ENCODE peak calls at places on chromosomes 3 and 15, in six cellular contexts. P is left ventricle myocardium inferior; M is mesendoderm; D is naive thymus-derived CD4-positive, alpha-beta T cell; V is cardiac muscle cell; E is SJCRH30. U is an unnamed sample.

GRCh38 chr15:72235298-72235697 is 4.3 kb upstream of the PKM start:
- DNase-seq in P (no peak), M (no peak), D (no peak), V (no peak), E (no peak), U (no peak)

GRCh38 chr3:124859025-124859424 is 28.1 kb downstream of the ITGB5 start:
- DNase-seq in P (no peak), M (peak; percentile 82), D (no peak), V (no peak), E (no peak), U (no peak)

GRCh38 chr3:161221881-161222600 is 930 bp downstream of the NMD3 start:
- DNase-seq in P (no peak), M (peak; percentile 17), D (no peak), V (peak; percentile 9), E (peak; percentile 49), U (peak; percentile 5)

GRCh38 chr3:41169038-41169437 is 30.3 kb upstream of the CTNNB1 start:
- DNase-seq in P (no peak), M (no peak), D (no peak), V (no peak), E (no peak), U (no peak)

GRCh38 chr3:106824856-106825255 is 552.4 kb upstream of the CCDC54 start:
- DNase-seq in P (no peak), M (peak; percentile 79), D (no peak), V (peak; percentile 12), E (peak; percentile 41), U (no peak)

GRCh38 chr3:194779729-194780224 is 94.1 kb downstream of the FAM43A start:
- DNase-seq in P (peak; percentile 24), M (no peak), D (no peak), V (no peak), E (no peak), U (no peak)

GRCh38 chr3:46846624-46847542 is 16.4 kb downstream of the MYL3 start:
- DNase-seq in P (no peak), M (no peak), D (no peak), V (no peak), E (no peak), U (no peak)

GRCh38 chr3:126245811-126246727 is 65.7 kb upstream of the ALDH1L1 start:
- DNase-seq in P (no peak), M (peak; percentile 58), D (no peak), V (peak; percentile 36), E (peak; percentile 70), U (no peak)

GRCh38 chr3:173465898-173466678 is 68.5 kb downstream of the NLGN1 start:
- DNase-seq in P (no peak), M (peak; percentile 6), D (no peak), V (no peak), E (no peak), U (no peak)

GRCh38 chr3:46830801-46831200 is 32.4 kb downstream of the MYL3 start:
- DNase-seq in P (no peak), M (no peak), D (no peak), V (no peak), E (no peak), U (no peak)

GRCh38 chr3:147244397-147244796 is 161.9 kb downstream of the ZIC4 start:
- DNase-seq in P (no peak), M (no peak), D (no peak), V (no peak), E (no peak), U (no peak)

GRCh38 chr3:128491900-128492352 is 1.1 kb downstream of the GATA2 start:
- DNase-seq in P (no peak), M (peak; percentile 57), D (no peak), V (no peak), E (no peak), U (no peak)

GRCh38 chr3:128493221-128494151 is 485 bp upstream of the GATA2 start:
- DNase-seq in P (no peak), M (peak; percentile 46), D (no peak), V (no peak), E (no peak), U (no peak)

GRCh38 chr3:128491071-128491899 is 1.7 kb downstream of the GATA2 start:
- DNase-seq in P (no peak), M (no peak), D (no peak), V (no peak), E (no peak), U (no peak)

GRCh38 chr3:128494152-128494650 is 1.2 kb upstream of the GATA2 start:
- DNase-seq in P (no peak), M (no peak), D (no peak), V (no peak), E (no peak), U (no peak)

GRCh38 chr3:128492353-128493220 is at the start of gene GATA2:
- DNase-seq in P (no peak), M (no peak), D (no peak), V (peak; percentile 68), E (no peak), U (no peak)
- H3K27me3 ChIP-seq in P (peaks cover 98% of the 10 kb centered on the region), M (peaks cover 57% of the 10 kb centered on the region), D (peaks cover 37% of the 10 kb centered on the region), V (peaks cover 93% of the 10 kb centered on the region), E (no peaks in the 10 kb centered on the region), U (peaks cover 5% of the 10 kb centered on the region)

GRCh38 chr3:53606793-53607192 is 112.4 kb downstream of the CACNA1D start:
- DNase-seq in P (no peak), M (no peak), D (no peak), V (no peak), E (no peak), U (no peak)
- H3K27me3 ChIP-seq in P (peaks cover 19% of the 10 kb centered on the region), M (no peaks in the 10 kb centered on the region), D (no peaks in the 10 kb centered on the region), V (no peaks in the 10 kb centered on the region), E (no peaks in the 10 kb centered on the region), U (no peaks in the 10 kb centered on the region)

DNA sequence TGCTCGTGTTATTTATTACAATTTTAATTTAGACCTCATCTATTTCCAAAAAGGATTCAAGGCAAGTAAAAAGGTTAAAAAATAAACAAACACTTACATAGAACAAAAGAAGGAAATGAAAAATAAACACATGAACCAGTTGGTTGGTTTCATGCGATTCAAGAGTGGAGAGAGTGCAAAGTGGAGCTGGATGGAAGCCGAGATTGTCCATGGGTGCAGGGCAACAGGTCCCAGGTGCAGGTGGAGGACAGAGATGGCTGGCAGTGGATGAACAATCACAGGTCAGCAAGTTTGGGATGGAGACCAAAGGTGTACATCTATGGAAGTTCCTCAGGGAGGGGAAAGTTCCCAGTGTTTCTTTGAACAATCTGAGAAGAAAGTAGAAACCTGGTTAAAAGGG is 11.6 kb upstream of the SEMA5B start:
- DNase-seq in P (no peak), M (no peak), D (no peak), V (no peak), E (no peak), U (no peak)
- H3K27me3 ChIP-seq in P (no peaks in the 10 kb centered on the region), M (no peaks in the 10 kb centered on the region), D (no peaks in the 10 kb centered on the region), V (no peaks in the 10 kb centered on the region), E (no peaks in the 10 kb centered on the region), U (no peaks in the 10 kb centered on the region)

DNA sequence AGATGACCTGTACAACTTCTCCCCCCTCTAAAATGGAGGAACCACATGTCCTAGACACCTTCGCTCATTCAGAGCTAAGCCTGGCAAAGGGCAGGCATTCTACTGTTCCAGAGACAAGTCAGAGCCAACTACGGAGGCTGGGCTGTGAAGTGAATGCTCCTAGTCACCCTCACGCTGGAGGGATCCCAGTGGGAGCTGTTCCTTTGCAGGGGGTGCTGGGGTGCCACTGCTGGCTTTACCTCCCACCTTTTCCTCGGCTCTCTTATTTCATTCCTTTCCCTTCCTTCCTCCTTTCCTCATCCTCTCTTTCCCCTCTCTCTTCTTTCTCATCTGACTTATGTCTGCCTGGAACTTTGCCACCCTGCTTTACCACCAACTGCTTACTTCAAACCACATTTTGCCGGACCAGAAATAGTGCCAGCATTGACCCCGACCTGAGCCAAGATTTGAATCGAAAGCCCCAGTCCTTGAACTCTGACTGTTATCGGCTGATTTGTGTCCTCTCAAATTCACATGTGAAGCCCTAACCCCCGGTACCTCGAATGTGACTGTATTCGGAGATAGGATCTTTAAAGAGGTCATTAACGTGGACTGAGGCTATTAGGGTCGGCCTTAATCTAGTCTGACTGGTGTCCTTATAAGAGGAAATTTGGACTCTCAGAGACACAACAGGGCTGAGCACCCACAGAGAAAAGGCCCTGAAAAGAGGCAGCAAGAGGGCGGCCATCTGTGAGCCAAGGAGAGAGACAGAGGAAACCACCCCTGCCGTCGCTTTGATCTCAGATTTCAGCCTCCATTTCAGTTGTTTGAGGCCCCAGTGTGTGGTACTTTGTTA is 31.4 kb upstream of the TBC1D21 start:
- DNase-seq in P (no peak), M (no peak), D (no peak), V (peak; percentile 19), E (peak; percentile 6), U (no peak)
- H3K27me3 ChIP-seq in P (peaks cover 11% of the 10 kb centered on the region), M (no peaks in the 10 kb centered on the region), D (no peaks in the 10 kb centered on the region), V (peaks cover 11% of the 10 kb centered on the region), E (peaks cover 29% of the 10 kb centered on the region), U (no peaks in the 10 kb centered on the region)

GRCh38 chr15:80778621-80778963 is 578 bp upstream of the CEMIP start:
- DNase-seq in P (no peak), M (no peak), D (no peak), V (no peak), E (no peak), U (no peak)
- H3K27me3 ChIP-seq in P (peaks cover 62% of the 10 kb centered on the region), M (peaks cover 5% of the 10 kb centered on the region), D (peaks cover 17% of the 10 kb centered on the region), V (peaks cover 59% of the 10 kb centered on the region), E (no peaks in the 10 kb centered on the region), U (peaks cover 2% of the 10 kb centered on the region)

GRCh38 chr3:14780927-14781507 is 37.7 kb upstream of the FGD5 start:
- DNase-seq in P (peak; percentile 64), M (peak; percentile 88), D (no peak), V (peak; percentile 82), E (peak; percentile 34), U (peak; percentile 36)
- H3K27me3 ChIP-seq in P (peaks cover 22% of the 10 kb centered on the region), M (no peaks in the 10 kb centered on the region), D (no peaks in the 10 kb centered on the region), V (no peaks in the 10 kb centered on the region), E (peaks cover 2% of the 10 kb centered on the region), U (no peaks in the 10 kb centered on the region)

DNA sequence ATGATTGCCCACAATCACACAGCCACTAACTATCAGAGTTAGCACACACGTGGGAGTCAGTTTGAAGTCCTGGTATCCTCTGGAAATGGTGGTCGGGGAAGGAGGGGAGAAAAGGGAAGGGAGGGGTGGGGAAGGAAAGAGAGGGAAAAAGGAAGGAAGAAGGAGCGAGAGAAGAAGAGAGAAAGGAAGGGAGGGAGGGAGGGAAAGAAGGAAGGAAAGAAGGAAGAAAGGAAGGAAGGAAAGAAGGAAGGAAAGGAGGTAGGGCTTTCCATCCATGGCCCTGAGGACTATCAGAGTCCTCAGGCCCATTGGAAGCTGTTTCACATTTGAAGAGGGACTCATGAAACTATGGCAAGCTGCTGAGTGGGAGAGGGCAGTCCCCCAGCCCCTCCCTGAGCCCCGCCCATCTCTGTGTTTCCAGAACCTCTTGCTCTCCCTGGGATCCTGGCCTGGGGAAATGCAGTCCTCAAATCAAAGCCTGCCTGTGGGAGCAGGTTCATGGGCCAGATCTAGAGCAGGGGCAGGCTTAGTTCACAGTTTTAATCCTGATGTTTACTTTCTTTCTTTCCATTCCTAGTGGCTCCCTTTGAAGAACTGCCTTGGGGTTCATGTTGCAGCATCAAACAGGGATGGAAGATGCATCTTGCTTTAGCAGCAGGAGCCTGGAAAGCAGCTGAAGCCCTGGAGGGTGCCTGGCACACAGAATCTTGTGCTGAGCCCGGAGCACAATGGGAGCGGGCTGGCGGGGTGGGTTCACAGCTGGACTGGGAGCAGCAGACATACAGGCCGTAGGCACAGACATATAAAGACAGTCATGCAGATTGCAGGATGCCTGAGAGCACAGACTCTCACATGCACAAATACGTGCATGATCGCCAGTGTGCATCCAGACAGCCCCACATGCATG is 66.1 kb upstream of the GLCE start:
- DNase-seq in P (no peak), M (no peak), D (no peak), V (no peak), E (peak; percentile 66), U (no peak)
- H3K27me3 ChIP-seq in P (peaks cover 4% of the 10 kb centered on the region), M (no peaks in the 10 kb centered on the region), D (no peaks in the 10 kb centered on the region), V (peaks cover 16% of the 10 kb centered on the region), E (no peaks in the 10 kb centered on the region), U (peaks cover 1% of the 10 kb centered on the region)

GRCh38 chr3:169657351-169658124 is 6.0 kb downstream of the MECOM start:
- DNase-seq in P (no peak), M (no peak), D (no peak), V (peak; percentile 38), E (peak; percentile 55), U (no peak)
- H3K27me3 ChIP-seq in P (peaks cover 56% of the 10 kb centered on the region), M (peaks cover 12% of the 10 kb centered on the region), D (peaks cover 44% of the 10 kb centered on the region), V (peaks cover 45% of the 10 kb centered on the region), E (no peaks in the 10 kb centered on the region), U (peaks cover 7% of the 10 kb centered on the region)